ENCODE peak calls at places on chromosomes 5 and 9, in seven cellular contexts. V is pancreas, R is coronary artery, M is sigmoid colon, J is ovary, N is AG04449, Z is A549. G is an unnamed sample.

GRCh38 chr5:129122560-129122959 is 28.0 kb downstream of the ISOC1 start:
- DNase-seq in V (no peak), R (no peak), M (no peak), J (no peak), N (no peak), Z (no peak), G (no peak)

GRCh38 chr9:105441761-105442160 is 6.1 kb upstream of the FSD1L start:
- DNase-seq in V (no peak), R (no peak), M (no peak), J (no peak), N (no peak), Z (no peak), G (no peak)

GRCh38 chr5:171316258-171317121 is 7.4 kb downstream of the TLX3 start:
- DNase-seq in V (peak; percentile 68), R (peak; percentile 49), M (no peak), J (no peak), N (no peak), Z (no peak), G (peak; percentile 74)

GRCh38 chr9:91761362-91761761 is 188.7 kb downstream of the ROR2 start:
- DNase-seq in V (no peak), R (no peak), M (no peak), J (no peak), N (no peak), Z (no peak), G (no peak)

GRCh38 chr5:137344723-137345322 is 154.3 kb downstream of the SPOCK1 start:
- DNase-seq in V (no peak), R (no peak), M (peak; percentile 70), J (no peak), N (no peak), Z (peak; percentile 60), G (no peak)

GRCh38 chr5:141223112-141223783 is at the start of gene PCDHB14:
- DNase-seq in V (no peak), R (no peak), M (no peak), J (no peak), N (no peak), Z (peak; percentile 36), G (no peak)

GRCh38 chr9:89467278-89467625 is 30.7 kb downstream of the SEMA4D start:
- DNase-seq in V (no peak), R (no peak), M (no peak), J (no peak), N (no peak), Z (no peak), G (no peak)

GRCh38 chr5:166535641-166536040 is 1755.8 kb upstream of the WWC1 start:
- DNase-seq in V (no peak), R (no peak), M (no peak), J (no peak), N (no peak), Z (no peak), G (no peak)

GRCh38 chr9:6426117-6426516 is 13.1 kb downstream of the UHRF2 start:
- DNase-seq in V (no peak), R (no peak), M (no peak), J (no peak), N (no peak), Z (no peak), G (no peak)

GRCh38 chr5:115450741-115451140 is 93.8 kb downstream of the FEM1C start:
- DNase-seq in V (no peak), R (no peak), M (no peak), J (no peak), N (peak; percentile 90), Z (no peak), G (no peak)

GRCh38 chr9:136251264-136252115 is 5.9 kb upstream of the QSOX2 start:
- DNase-seq in V (no peak), R (no peak), M (no peak), J (no peak), N (no peak), Z (no peak), G (no peak)

GRCh38 chr5:66814146-66814991 is 218.2 kb downstream of the MAST4 start:
- DNase-seq in V (no peak), R (no peak), M (no peak), J (no peak), N (no peak), Z (peak; percentile 66), G (no peak)

GRCh38 chr5:88979244-88979643 is 96.3 kb upstream of the MEF2C start:
- DNase-seq in V (no peak), R (no peak), M (no peak), J (no peak), N (no peak), Z (no peak), G (no peak)

GRCh38 chr5:145941677-145942130 is 5.3 kb downstream of the SH3RF2 start:
- DNase-seq in V (no peak), R (no peak), M (no peak), J (no peak), N (no peak), Z (no peak), G (no peak)

GRCh38 chr5:52392321-52392720 is 395.4 kb upstream of the ITGA1 start:
- DNase-seq in V (no peak), R (no peak), M (no peak), J (no peak), N (no peak), Z (no peak), G (no peak)

GRCh38 chr9:4088680-4089079 is 211.2 kb downstream of the GLIS3 start:
- DNase-seq in V (no peak), R (no peak), M (no peak), J (peak; percentile 52), N (no peak), Z (no peak), G (no peak)

GRCh38 chr9:4092793-4093709 is 206.8 kb downstream of the GLIS3 start:
- DNase-seq in V (no peak), R (no peak), M (no peak), J (no peak), N (no peak), Z (no peak), G (no peak)

GRCh38 chr9:4086119-4087088 is 213.5 kb downstream of the GLIS3 start:
- DNase-seq in V (no peak), R (no peak), M (no peak), J (no peak), N (no peak), Z (peak; percentile 26), G (no peak)

GRCh38 chr9:4096121-4096520 is 203.7 kb downstream of the GLIS3 start:
- DNase-seq in V (no peak), R (no peak), M (no peak), J (no peak), N (no peak), Z (no peak), G (no peak)

DNA sequence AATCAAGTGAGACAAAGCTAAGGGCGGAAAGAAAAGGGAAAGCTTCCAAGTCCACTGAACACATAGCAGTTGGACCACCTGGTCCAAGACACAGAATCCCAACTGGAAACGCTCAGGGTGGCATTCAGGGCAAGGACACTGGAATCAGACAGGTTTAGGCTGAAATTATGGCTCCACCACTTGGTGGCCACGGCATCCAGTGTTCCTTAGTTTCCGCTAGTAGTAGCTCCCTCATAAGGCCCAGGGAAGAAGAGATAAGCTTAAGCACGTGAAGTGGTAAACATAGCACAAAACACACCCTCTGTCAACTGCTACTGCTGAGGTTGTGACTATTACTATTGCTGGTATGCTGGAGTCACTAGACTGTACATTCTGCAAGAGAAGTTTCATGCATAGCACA is 209.4 kb downstream of the GLIS3 start:
- DNase-seq in V (no peak), R (no peak), M (no peak), J (no peak), N (no peak), Z (peak; percentile 31), G (no peak)
- TF ChIP-seq CTCF in V (no peak), R (no peak), M (no peak), J (no peak), N (no peak), Z (no peak), G (no peak)

GRCh38 chr5:132714456-132715307 is 22.7 kb downstream of the KIF3A start:
- DNase-seq in V (no peak), R (no peak), M (no peak), J (no peak), N (no peak), Z (peak; percentile 7), G (no peak)
- TF ChIP-seq CTCF in V (peak; percentile 16), R (peak; percentile 17), M (peak; percentile 26), J (no peak), N (no peak), Z (peak; percentile 59), G (peak; percentile 88)

GRCh38 chr5:132677191-132677590 is 3.4 kb downstream of the IL4 start:
- DNase-seq in V (no peak), R (peak; percentile 92), M (no peak), J (no peak), N (peak; percentile 59), Z (peak; percentile 86), G (no peak)
- TF ChIP-seq CTCF in V (no peak), R (no peak), M (no peak), J (no peak), N (peak; percentile 6), Z (peak; percentile 60), G (peak; percentile 75)

GRCh38 chr9:111621895-111622480 is 9.1 kb upstream of the DNAJC25 start:
- DNase-seq in V (no peak), R (no peak), M (no peak), J (no peak), N (no peak), Z (peak; percentile 61), G (no peak)
- TF ChIP-seq CTCF in V (no peak), R (peak; percentile 86), M (peak; percentile 56), J (peak; percentile 44), N (peak; percentile 66), Z (peak; percentile 80), G (peak; percentile 83)